ENCODE peak calls at places on chromosomes 11 and 22, in eight cellular contexts. T is iPS-NIHi11; P is GM12892; B is NCI-H1436; Z is activated CD4-positive, alpha-beta T cell treated with anti-CD3 and anti-CD28 coated beads, Interleukin-2, amount 50 U/mL, for 48 hours; G is central memory CD8-positive, alpha-beta T cell; O is kidney epithelial cell; R is RWPE2. Y is an unnamed sample.

GRCh38 chr22:43928418-43929307 is 5.1 kb downstream of the PNPLA3 start:
- DNase-seq in R (no peak), B (no peak), Z (no peak), O (no peak), P (no peak), T (no peak), G (no peak), Y (no peak)

GRCh38 chr11:9092846-9093778 is 1.7 kb upstream of the SCUBE2 start:
- DNase-seq in B (no peak), O (no peak), G (no peak), T (no peak), P (no peak), Z (no peak), R (no peak), Y (no peak)

GRCh38 chr11:85923455-85923854 is 68.3 kb downstream of the CCDC83 start:
- DNase-seq in Z (no peak), O (no peak), R (no peak), G (no peak), T (no peak), B (no peak), P (no peak), Y (no peak)

GRCh38 chr22:30325724-30326703 is 727 bp downstream of the TBC1D10A start:
- DNase-seq in B (peak; percentile 13), P (peak; percentile 56), G (no peak), T (peak; percentile 62), O (no peak), R (no peak), Z (no peak), Y (peak; percentile 48)

GRCh38 chr11:68215087-68215445 is 2.0 kb upstream of the KMT5B start:
- DNase-seq in O (no peak), B (no peak), Z (peak; percentile 45), T (no peak), R (no peak), G (no peak), P (no peak), Y (peak; percentile 27)

GRCh38 chr11:3166268-3167142 is 1.4 kb upstream of the OSBPL5 start:
- DNase-seq in G (no peak), R (peak; percentile 62), O (no peak), P (no peak), B (no peak), Z (no peak), T (no peak), Y (no peak)

GRCh38 chr22:43169310-43170130 is 17.4 kb downstream of the TTLL12 start:
- DNase-seq in P (no peak), O (no peak), G (no peak), B (no peak), T (no peak), R (peak; percentile 56), Z (no peak), Y (no peak)

GRCh38 chr22:45042263-45042662 is 32.5 kb upstream of the PHF21B start:
- DNase-seq in O (no peak), G (no peak), T (no peak), R (no peak), P (no peak), Z (no peak), B (no peak), Y (no peak)

GRCh38 chr11:20536784-20537183 is 62.6 kb upstream of the SLC6A5 start:
- DNase-seq in P (no peak), R (no peak), T (no peak), Z (no peak), B (no peak), O (no peak), G (no peak), Y (no peak)

GRCh38 chr11:133082851-133083488 is 449.3 kb downstream of the OPCML start:
- DNase-seq in Z (peak; percentile 65), R (no peak), O (no peak), T (peak; percentile 91), G (no peak), B (peak; percentile 39), P (peak; percentile 79), Y (peak; percentile 68)

GRCh38 chr11:101326141-101326540 is 196.5 kb upstream of the PGR start:
- DNase-seq in O (no peak), P (no peak), R (no peak), G (no peak), T (no peak), B (no peak), Z (no peak), Y (no peak)

GRCh38 chr11:7348432-7349298 is 97.0 kb downstream of the SYT9 start:
- DNase-seq in O (no peak), Z (no peak), T (peak; percentile 36), P (no peak), B (no peak), G (no peak), R (no peak), Y (no peak)

GRCh38 chr11:96506953-96507354 is 117.1 kb downstream of the JRKL start:
- DNase-seq in R (no peak), Z (no peak), O (no peak), G (no peak), T (no peak), B (no peak), P (no peak), Y (peak; percentile 81)

GRCh38 chr22:50627452-50627913 is 469 bp downstream of the ARSA start:
- DNase-seq in G (peak; percentile 11), P (no peak), T (no peak), Z (peak; percentile 24), B (no peak), R (peak; percentile 62), O (no peak), Y (no peak)

GRCh38 chr11:11171854-11172253 is 181.2 kb downstream of the CSNK2A3 start:
- DNase-seq in Z (peak; percentile 18), O (no peak), T (no peak), P (no peak), B (no peak), G (peak; percentile 60), R (no peak), Y (no peak)

Y was measured in K562.